ENCODE peak calls at places on chromosomes 1 and 21, in six cellular contexts. X, Q, M, K, S and I are unnamed samples.

GRCh38 chr1:236608930-236609726 is 4.8 kb upstream of the HEATR1 start:
- DNase-seq in K (peak), S (peak), M (peak), X (peak), Q (no peak), I (no peak)

GRCh38 chr1:219472596-219472995 is 140.3 kb downstream of the ZC3H11B start:
- DNase-seq in Q (no peak), M (no peak), K (no peak), S (no peak), X (no peak), I (no peak)

GRCh38 chr1:216826629-216827028 is 103.4 kb upstream of the ESRRG start:
- DNase-seq in X (no peak), S (no peak), Q (no peak), M (no peak), K (no peak), I (no peak)

GRCh38 chr1:222739929-222740328 is 2.9 kb downstream of the FAM177B start:
- DNase-seq in Q (no peak), X (no peak), S (no peak), M (no peak), K (no peak), I (no peak)

GRCh38 chr1:229088711-229089110 is 182.2 kb upstream of the RAB4A start:
- DNase-seq in M (no peak), K (no peak), S (no peak), Q (no peak), X (no peak), I (no peak)

GRCh38 chr1:43415901-43416300 is 26.2 kb downstream of the SZT2 start:
- DNase-seq in S (no peak), M (no peak), X (no peak), K (no peak), Q (no peak), I (no peak)

GRCh38 chr1:78176448-78176847 is 130.7 kb downstream of the GIPC2 start:
- DNase-seq in X (peak), M (peak), Q (no peak), K (peak), S (peak), I (no peak)

GRCh38 chr1:5705751-5706150 is 286.5 kb downstream of the NPHP4 start:
- DNase-seq in Q (peak), K (no peak), M (no peak), X (no peak), S (no peak), I (no peak)

GRCh38 chr1:32239790-32240139 is 7.3 kb upstream of the FAM167B start:
- DNase-seq in X (no peak), M (no peak), K (peak), Q (peak), S (no peak), I (no peak)

GRCh38 chr21:29540289-29540688 is 241.6 kb downstream of the BACH1 start:
- DNase-seq in M (no peak), K (no peak), Q (no peak), X (no peak), S (no peak), I (no peak)

GRCh38 chr1:221449801-221450470 is 292.0 kb downstream of the DUSP10 start:
- DNase-seq in K (no peak), S (peak), M (peak), X (no peak), Q (no peak), I (no peak)

GRCh38 chr1:236692128-236692527 is 5.8 kb downstream of the ACTN2 start:
- DNase-seq in M (no peak), K (no peak), X (no peak), S (no peak), Q (no peak), I (no peak)

GRCh38 chr1:39776400-39776713 is 5.2 kb upstream of the OXCT2 start:
- DNase-seq in K (no peak), M (no peak), Q (peak), S (no peak), X (no peak), I (no peak)

GRCh38 chr1:143720087-143721023 is 251.4 kb downstream of the FAM72C start:
- DNase-seq in X (peak), K (peak), S (peak), M (peak), Q (peak), I (no peak)

GRCh38 chr1:99018313-99018712 is 13.7 kb upstream of the PLPPR5 start:
- DNase-seq in Q (no peak), K (no peak), M (no peak), S (no peak), X (no peak), I (no peak)

GRCh38 chr1:5951846-5952410 is 40.3 kb downstream of the NPHP4 start:
- DNase-seq in M (no peak), X (no peak), Q (no peak), S (no peak), K (no peak), I (no peak)

GRCh38 chr1:24203404-24203803 is 16.3 kb upstream of the IFNLR1 start:
- DNase-seq in Q (peak), M (no peak), S (no peak), X (peak), K (no peak), I (no peak)

GRCh38 chr1:7860130-7860529 is 7.3 kb upstream of the UTS2 start:
- DNase-seq in Q (no peak), K (no peak), X (no peak), S (no peak), M (no peak), I (no peak)

GRCh38 chr1:206872139-206872538 is 6.7 kb downstream of the IL20 start:
- DNase-seq in Q (no peak), K (no peak), S (no peak), M (no peak), X (no peak), I (no peak)

GRCh38 chr1:41578712-41579335 is 94.3 kb upstream of the EDN2 start:
- DNase-seq in Q (no peak), S (peak), K (no peak), X (peak), M (peak), I (no peak)

GRCh38 chr1:18945401-18945849 is 11.1 kb downstream of the IFFO2 start:
- DNase-seq in K (no peak), M (peak), S (peak), Q (no peak), X (no peak), I (no peak)

GRCh38 chr1:156004843-156005593 is 15.7 kb downstream of the SSR2 start:
- DNase-seq in K (no peak), Q (no peak), S (no peak), X (no peak), M (no peak), I (no peak)

GRCh38 chr1:178142806-178143205 is 48.9 kb downstream of the RASAL2 start:
- DNase-seq in Q (no peak), S (no peak), M (no peak), X (no peak), K (no peak), I (no peak)

GRCh38 chr1:178133291-178133989 is 39.5 kb downstream of the RASAL2 start:
- DNase-seq in K (no peak), M (no peak), S (no peak), Q (no peak), X (no peak), I (no peak)

GRCh38 chr1:178134061-178134460 is 40.2 kb downstream of the RASAL2 start:
- DNase-seq in Q (no peak), X (peak), M (peak), K (no peak), S (peak), I (no peak)

GRCh38 chr1:178137238-178137637 is 43.3 kb downstream of the RASAL2 start:
- DNase-seq in X (no peak), K (no peak), S (no peak), M (no peak), Q (no peak), I (no peak)
- TF ChIP-seq CTCF in X (no peak), K (no peak), S (no peak), M (no peak), Q (no peak), I (no peak)

GRCh38 chr1:2558861-2559260 is 2.7 kb downstream of the TNFRSF14 start:
- DNase-seq in X (no peak), M (no peak), K (no peak), Q (no peak), S (no peak), I (no peak)
- TF ChIP-seq CTCF in X (no peak), M (no peak), K (no peak), Q (no peak), S (no peak), I (no peak)

DNA sequence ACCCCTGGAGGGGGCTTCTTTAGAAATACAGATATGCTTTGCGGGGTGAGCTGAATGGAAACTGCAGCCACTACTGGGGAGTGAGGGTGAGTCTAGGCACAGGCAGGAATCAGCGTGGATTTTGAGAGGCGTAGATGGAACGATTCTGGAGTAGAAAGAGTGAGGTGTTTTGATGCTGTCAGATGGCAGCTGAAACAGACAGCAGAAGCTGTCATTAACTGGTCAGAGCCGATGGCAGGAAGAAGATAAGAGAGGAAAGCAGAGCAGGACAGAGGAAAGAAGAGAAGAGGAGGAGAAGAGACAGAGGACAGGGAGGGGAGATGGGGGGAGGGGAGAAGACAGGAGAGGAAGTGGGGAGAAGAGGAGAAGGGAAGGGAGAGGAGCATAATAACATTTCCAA is 138.5 kb downstream of the LRIG2 start:
- DNase-seq in K (no peak), M (no peak), X (no peak), Q (no peak), S (no peak), I (no peak)
- TF ChIP-seq CTCF in K (no peak), M (no peak), X (no peak), Q (no peak), S (no peak), I (no peak)

DNA sequence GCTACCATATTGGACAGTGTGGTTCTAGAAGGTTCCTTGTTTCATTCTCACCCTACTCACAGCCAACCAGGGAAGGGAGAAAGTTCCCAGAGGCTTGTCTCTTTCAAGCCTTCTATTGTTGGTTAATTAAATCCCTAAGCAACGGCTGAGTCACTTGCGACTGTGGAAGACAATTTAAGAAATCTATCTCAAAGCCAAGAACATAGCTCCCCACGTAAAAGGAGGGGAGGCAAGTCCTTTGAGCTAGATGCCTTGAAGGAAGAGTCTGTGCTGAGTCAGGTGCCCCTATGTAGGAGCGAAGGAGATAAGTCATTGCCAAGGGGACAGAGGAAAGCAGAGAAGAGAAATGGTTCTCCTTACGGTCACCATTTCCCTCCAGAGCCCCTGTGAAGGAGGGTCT is 79.4 kb upstream of the PPP2R5A start:
- DNase-seq in S (peak), K (no peak), Q (no peak), X (peak), M (peak), I (no peak)
- TF ChIP-seq CTCF in S (no peak), K (no peak), Q (no peak), X (no peak), M (no peak), I (no peak)

GRCh38 chr1:59879556-59879955 is 47.0 kb downstream of the CYP2J2 start:
- DNase-seq in S (peak), Q (no peak), K (peak), X (peak), M (peak), I (no peak)

GRCh38 chr1:59880735-59881134 is 45.8 kb downstream of the CYP2J2 start:
- DNase-seq in K (no peak), S (peak), Q (no peak), M (peak), X (peak), I (no peak)

GRCh38 chr1:59877108-59877682 is 49.4 kb downstream of the CYP2J2 start:
- DNase-seq in M (no peak), Q (no peak), S (no peak), K (no peak), X (no peak), I (no peak)

GRCh38 chr1:59880001-59880400 is 46.6 kb downstream of the CYP2J2 start:
- DNase-seq in K (no peak), Q (no peak), S (no peak), X (no peak), M (peak), I (no peak)

DNA sequence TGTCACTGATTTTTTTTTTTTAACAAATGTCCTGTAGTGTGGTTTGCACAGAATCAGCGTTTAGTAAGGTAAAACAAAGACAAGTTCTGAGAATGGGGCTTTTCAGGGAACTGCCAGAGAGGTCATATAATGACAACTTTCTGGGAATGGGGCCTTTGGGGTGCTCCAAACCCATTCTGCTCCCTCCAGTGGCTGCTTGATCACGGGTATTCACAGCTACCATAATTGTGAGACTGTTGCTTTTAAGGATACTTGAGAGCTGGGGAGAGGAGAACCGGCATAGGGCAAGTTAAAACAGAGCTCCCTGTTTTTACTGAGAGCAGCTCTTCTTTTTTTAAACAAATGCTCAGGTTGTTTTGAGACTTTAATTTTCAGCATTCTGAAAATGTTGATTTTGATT is 48.2 kb downstream of the CYP2J2 start:
- DNase-seq in K (no peak), M (no peak), Q (no peak), X (no peak), S (no peak), I (no peak)
- TF ChIP-seq CTCF in K (no peak), M (no peak), Q (no peak), X (no peak), S (no peak), I (no peak)

GRCh38 chr1:83639785-83640184 is 359.1 kb downstream of the TTLL7 start:
- DNase-seq in Q (no peak), S (no peak), M (no peak), K (no peak), X (no peak), I (no peak)
- TF ChIP-seq CTCF in Q (no peak), S (no peak), M (no peak), K (no peak), X (no peak), I (no peak)

GRCh38 chr1:58816072-58816746 is 32.4 kb upstream of the JUN start:
- DNase-seq in X (peak), S (peak), K (peak), Q (peak), M (peak), I (peak)
- TF ChIP-seq CTCF in X (no peak), S (no peak), K (no peak), Q (no peak), M (no peak), I (no peak)

GRCh38 chr1:72557446-72558049 is 275.2 kb upstream of the NEGR1 start:
- DNase-seq in K (no peak), M (peak), Q (no peak), X (peak), S (peak), I (no peak)
- TF ChIP-seq CTCF in K (no peak), M (peak), Q (no peak), X (no peak), S (peak), I (no peak)

DNA sequence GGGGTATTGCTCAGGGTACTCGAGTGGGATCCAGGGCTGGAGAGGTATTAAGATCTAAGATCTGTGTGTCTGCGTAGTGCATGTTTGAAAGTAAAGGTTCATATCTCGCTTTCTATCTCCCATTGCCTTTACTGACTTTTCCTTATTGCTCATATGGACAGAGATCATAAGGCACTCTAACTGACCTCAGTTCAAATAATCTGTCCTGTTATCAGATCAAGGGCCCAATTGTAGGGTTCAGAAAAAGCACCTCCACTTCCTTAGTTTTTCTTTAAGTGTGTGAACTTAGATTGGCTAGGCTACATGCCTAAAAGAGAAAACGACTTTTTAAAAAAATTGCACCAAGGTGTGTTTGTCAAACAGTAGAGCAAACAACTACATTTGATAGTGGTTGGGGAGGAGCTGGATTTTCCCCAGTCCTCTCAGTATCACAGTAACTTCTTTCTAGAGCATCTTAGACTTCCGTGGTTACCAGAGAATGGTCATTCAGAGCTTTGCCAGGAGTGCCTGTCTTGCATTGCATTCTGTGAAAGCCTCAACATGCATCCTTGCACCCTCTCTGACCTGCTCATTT is 57.6 kb downstream of the LMO4 start:
- DNase-seq in M (no peak), S (no peak), X (no peak), Q (no peak), K (no peak), I (no peak)
- TF ChIP-seq CTCF in M (no peak), S (no peak), X (no peak), Q (no peak), K (no peak), I (no peak)